ENCODE peak calls at places on chromosomes 11 and 22, in five cellular contexts. One of them, this sample, is unnamed. For H3K9me3 and H3K27me3, the result is how much of the 10 kb centered on the place peaks cover.

GRCh38 chr22:24402460-24403192 is 24.8 kb upstream of the ADORA2A start:
- DNase-seq in tibial artery: peak
- DNase-seq in sigmoid colon: peak
- DNase-seq in stomach: peak
- DNase-seq in tibial nerve: peak
- DNase-seq in this sample: peak

GRCh38 chr11:69645801-69646492 is 5.0 kb downstream of the CCND1 start:
- DNase-seq in sigmoid colon: no peak
- DNase-seq in tibial nerve: no peak
- DNase-seq in stomach: no peak
- DNase-seq in tibial artery: no peak
- DNase-seq in this sample: no peak

GRCh38 chr11:108210441-108210840 is 12.0 kb downstream of the NPAT start:
- DNase-seq in tibial artery: no peak
- DNase-seq in sigmoid colon: no peak
- DNase-seq in tibial nerve: no peak
- DNase-seq in stomach: no peak
- DNase-seq in this sample: no peak

GRCh38 chr22:37267128-37267587 is 15.2 kb upstream of the CYTH4 start:
- DNase-seq in sigmoid colon: no peak
- DNase-seq in stomach: peak
- DNase-seq in tibial artery: no peak
- DNase-seq in tibial nerve: no peak
- DNase-seq in this sample: no peak

GRCh38 chr11:104873252-104873651 is 25.0 kb downstream of the CASP12 start:
- DNase-seq in tibial nerve: no peak
- DNase-seq in sigmoid colon: no peak
- DNase-seq in stomach: no peak
- DNase-seq in tibial artery: no peak
- DNase-seq in this sample: no peak

GRCh38 chr11:119375629-119376196 is 5.8 kb downstream of the USP2 start:
- DNase-seq in tibial nerve: peak
- DNase-seq in sigmoid colon: peak
- DNase-seq in tibial artery: peak
- DNase-seq in stomach: no peak
- DNase-seq in this sample: peak

GRCh38 chr11:57668467-57668890 is 565 bp downstream of the ZDHHC5 start:
- DNase-seq in stomach: no peak
- DNase-seq in tibial nerve: no peak
- DNase-seq in tibial artery: no peak
- DNase-seq in sigmoid colon: no peak
- DNase-seq in this sample: no peak

GRCh38 chr11:63745304-63746170 is 23.0 kb downstream of the ZFTA start:
- DNase-seq in tibial artery: no peak
- DNase-seq in tibial nerve: no peak
- DNase-seq in sigmoid colon: no peak
- DNase-seq in stomach: no peak
- DNase-seq in this sample: no peak

GRCh38 chr22:21735198-21736083 is at the start of gene YPEL1:
- DNase-seq in tibial artery: peak
- DNase-seq in sigmoid colon: peak
- DNase-seq in stomach: peak
- DNase-seq in tibial nerve: peak
- DNase-seq in this sample: peak

GRCh38 chr22:45235851-45236342 is 4.8 kb downstream of the KIAA0930 start:
- DNase-seq in sigmoid colon: no peak
- DNase-seq in stomach: no peak
- DNase-seq in tibial artery: peak
- DNase-seq in tibial nerve: no peak
- DNase-seq in this sample: no peak

GRCh38 chr11:67213251-67213650 is 53.0 kb upstream of the GRK2 start:
- DNase-seq in sigmoid colon: no peak
- DNase-seq in tibial artery: no peak
- DNase-seq in tibial nerve: no peak
- DNase-seq in stomach: no peak
- DNase-seq in this sample: no peak

GRCh38 chr11:130085671-130086070 is 16.0 kb downstream of the APLP2 start:
- DNase-seq in stomach: no peak
- DNase-seq in tibial nerve: no peak
- DNase-seq in sigmoid colon: no peak
- DNase-seq in tibial artery: no peak
- DNase-seq in this sample: no peak

GRCh38 chr11:68384530-68385081 is 72.2 kb downstream of the LRP5 start:
- DNase-seq in tibial nerve: no peak
- DNase-seq in sigmoid colon: no peak
- DNase-seq in tibial artery: no peak
- DNase-seq in stomach: no peak
- DNase-seq in this sample: no peak

GRCh38 chr22:37802310-37803194 is 5.2 kb upstream of the GCAT start:
- DNase-seq in tibial artery: no peak
- DNase-seq in stomach: peak
- DNase-seq in sigmoid colon: peak
- DNase-seq in tibial nerve: peak
- DNase-seq in this sample: peak

GRCh38 chr11:47724041-47724729 is 9.0 kb upstream of the AGBL2 start:
- DNase-seq in stomach: no peak
- DNase-seq in tibial nerve: no peak
- DNase-seq in sigmoid colon: no peak
- DNase-seq in tibial artery: peak
- DNase-seq in this sample: peak

GRCh38 chr11:114563077-114563476 is 3.4 kb upstream of the NXPE1 start:
- DNase-seq in tibial nerve: no peak
- DNase-seq in sigmoid colon: no peak
- DNase-seq in tibial artery: no peak
- DNase-seq in stomach: no peak
- DNase-seq in this sample: no peak

GRCh38 chr11:44454686-44455085 is 110.8 kb upstream of the CD82 start:
- DNase-seq in tibial artery: no peak
- DNase-seq in sigmoid colon: no peak
- DNase-seq in stomach: no peak
- DNase-seq in tibial nerve: no peak
- DNase-seq in this sample: no peak

GRCh38 chr11:68020575-68020974 is 9.9 kb upstream of the NDUFS8 start:
- DNase-seq in tibial artery: no peak
- DNase-seq in tibial nerve: no peak
- DNase-seq in sigmoid colon: no peak
- DNase-seq in stomach: peak
- DNase-seq in this sample: no peak

GRCh38 chr22:37571258-37571991 is 8.5 kb downstream of the LGALS2 start:
- DNase-seq in stomach: no peak
- DNase-seq in tibial artery: no peak
- DNase-seq in tibial nerve: no peak
- DNase-seq in sigmoid colon: no peak
- DNase-seq in this sample: no peak

GRCh38 chr11:28860898-28861297 is 752.7 kb downstream of the METTL15 start:
- DNase-seq in stomach: no peak
- DNase-seq in tibial nerve: no peak
- DNase-seq in sigmoid colon: no peak
- DNase-seq in tibial artery: no peak
- DNase-seq in this sample: no peak

GRCh38 chr11:67505605-67506396 is 638 bp upstream of the PITPNM1 start:
- DNase-seq in sigmoid colon: peak
- DNase-seq in tibial artery: peak
- DNase-seq in stomach: peak
- DNase-seq in tibial nerve: peak
- DNase-seq in this sample: peak

GRCh38 chr11:17528181-17528691 is 16.0 kb downstream of the USH1C start:
- DNase-seq in tibial artery: no peak
- DNase-seq in sigmoid colon: no peak
- DNase-seq in tibial nerve: peak
- DNase-seq in stomach: peak
- DNase-seq in this sample: no peak

GRCh38 chr11:47004595-47005033 is 68.1 kb downstream of the CSTPP1 start:
- DNase-seq in stomach: peak
- DNase-seq in tibial artery: peak
- DNase-seq in sigmoid colon: peak
- DNase-seq in tibial nerve: peak
- DNase-seq in this sample: peak

GRCh38 chr22:32583921-32584335 is 109.3 kb downstream of the FBXO7 start:
- DNase-seq in tibial artery: no peak
- DNase-seq in tibial nerve: peak
- DNase-seq in stomach: no peak
- DNase-seq in sigmoid colon: peak
- DNase-seq in this sample: no peak

GRCh38 chr11:77027275-77027674 is 6.9 kb upstream of the B3GNT6 start:
- DNase-seq in tibial artery: no peak
- DNase-seq in stomach: no peak
- DNase-seq in sigmoid colon: no peak
- DNase-seq in tibial nerve: no peak
- DNase-seq in this sample: no peak

GRCh38 chr22:46547179-46547882 is 9.9 kb upstream of the CELSR1 start:
- DNase-seq in sigmoid colon: no peak
- DNase-seq in tibial artery: peak
- DNase-seq in tibial nerve: no peak
- DNase-seq in stomach: no peak
- DNase-seq in this sample: no peak

GRCh38 chr22:41204992-41205900 is at the start of gene L3MBTL2:
- DNase-seq in stomach: peak
- DNase-seq in sigmoid colon: peak
- DNase-seq in tibial artery: peak
- DNase-seq in tibial nerve: peak
- DNase-seq in this sample: peak

GRCh38 chr22:38316340-38317236 is 645 bp downstream of the CSNK1E start:
- DNase-seq in tibial nerve: peak
- DNase-seq in tibial artery: peak
- DNase-seq in sigmoid colon: peak
- DNase-seq in stomach: peak
- DNase-seq in this sample: no peak

GRCh38 chr22:38208549-38209097 is 6.8 kb downstream of the MAFF start:
- DNase-seq in stomach: no peak
- DNase-seq in tibial nerve: no peak
- DNase-seq in tibial artery: no peak
- DNase-seq in sigmoid colon: no peak
- DNase-seq in this sample: no peak

GRCh38 chr22:22110548-22111266 is 128.1 kb upstream of the TOP3B start:
- DNase-seq in tibial nerve: no peak
- DNase-seq in stomach: no peak
- DNase-seq in sigmoid colon: no peak
- DNase-seq in tibial artery: no peak
- DNase-seq in this sample: no peak

GRCh38 chr22:19795617-19796008 is 35.0 kb downstream of the TBX1 start:
- DNase-seq in tibial artery: no peak
- DNase-seq in tibial nerve: peak
- DNase-seq in stomach: no peak
- DNase-seq in sigmoid colon: no peak
- DNase-seq in this sample: no peak

GRCh38 chr22:47548953-47549740 is 786.7 kb downstream of the TBC1D22A start:
- DNase-seq in stomach: no peak
- DNase-seq in tibial nerve: no peak
- DNase-seq in sigmoid colon: no peak
- DNase-seq in tibial artery: no peak
- DNase-seq in this sample: no peak
- H3K9me3 ChIP-seq in stomach: under half
- H3K9me3 ChIP-seq in tibial nerve: under half
- H3K9me3 ChIP-seq in sigmoid colon: under half
- H3K9me3 ChIP-seq in tibial artery: under half
- H3K9me3 ChIP-seq in this sample: under half

GRCh38 chr11:6284250-6284649 is 24.6 kb downstream of the CCKBR start:
- DNase-seq in tibial nerve: no peak
- DNase-seq in stomach: no peak
- DNase-seq in tibial artery: no peak
- DNase-seq in sigmoid colon: no peak
- DNase-seq in this sample: no peak

GRCh38 chr11:6285019-6285418 is 25.4 kb downstream of the CCKBR start:
- DNase-seq in tibial nerve: no peak
- DNase-seq in stomach: no peak
- DNase-seq in sigmoid colon: no peak
- DNase-seq in tibial artery: no peak
- DNase-seq in this sample: no peak

DNA sequence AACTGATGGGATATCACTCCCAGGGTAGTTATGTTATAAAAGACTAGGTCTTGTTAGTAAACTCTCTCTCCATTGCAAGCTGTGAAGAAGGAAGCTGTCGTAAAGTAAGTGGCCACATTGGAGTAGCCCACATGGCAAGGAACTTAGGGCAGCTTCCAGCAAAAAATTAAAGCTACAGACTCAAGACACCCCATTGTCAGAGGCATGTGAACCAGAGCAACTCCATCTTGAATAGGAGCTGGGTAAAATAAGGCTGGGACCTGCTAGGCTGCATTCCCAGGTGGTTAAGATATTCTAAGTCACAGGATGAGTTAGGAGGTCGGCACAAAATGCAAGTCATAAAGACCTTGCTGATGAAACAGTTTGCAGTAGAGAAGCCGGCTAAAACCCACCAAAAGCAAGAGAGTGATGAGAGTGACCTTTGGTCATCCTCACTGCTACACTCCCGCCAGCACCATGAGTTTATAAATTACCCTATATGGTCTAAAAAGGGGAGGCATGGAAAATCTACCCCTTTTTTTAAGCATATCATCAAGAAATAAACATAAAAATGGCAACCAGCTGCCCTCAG is 23.9 kb downstream of the CCKBR start:
- DNase-seq in stomach: no peak
- DNase-seq in tibial nerve: no peak
- DNase-seq in sigmoid colon: no peak
- DNase-seq in tibial artery: no peak
- DNase-seq in this sample: no peak
- H3K27me3 ChIP-seq in stomach: under half
- H3K27me3 ChIP-seq in tibial nerve: under half
- H3K27me3 ChIP-seq in sigmoid colon: under half
- H3K27me3 ChIP-seq in tibial artery: under half
- H3K27me3 ChIP-seq in this sample: under half

DNA sequence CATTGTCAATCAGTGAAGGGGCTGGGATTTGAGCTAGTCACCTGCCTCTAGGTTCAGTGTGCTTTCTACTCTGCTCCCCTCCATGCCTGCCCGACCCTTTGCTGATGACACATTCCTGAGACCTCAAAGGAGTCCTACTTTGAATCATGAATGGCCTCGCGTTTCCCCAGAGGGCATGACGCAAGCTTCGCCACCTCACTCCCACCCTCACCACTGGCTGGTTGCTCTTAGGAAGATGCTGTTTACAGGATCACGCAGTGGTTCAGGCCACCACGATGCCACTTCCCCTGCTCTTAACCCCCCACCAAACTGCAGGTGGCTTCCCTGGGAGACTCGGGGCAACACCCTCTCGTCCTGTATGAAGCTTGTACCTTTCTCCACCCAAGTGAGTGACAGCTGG is 62.9 kb upstream of the B3GAT1 start:
- DNase-seq in tibial artery: no peak
- DNase-seq in stomach: no peak
- DNase-seq in tibial nerve: no peak
- DNase-seq in sigmoid colon: no peak
- DNase-seq in this sample: no peak
- H3K9me3 ChIP-seq in tibial artery: under half
- H3K9me3 ChIP-seq in stomach: under half
- H3K9me3 ChIP-seq in tibial nerve: under half
- H3K9me3 ChIP-seq in sigmoid colon: under half
- H3K9me3 ChIP-seq in this sample: under half

DNA sequence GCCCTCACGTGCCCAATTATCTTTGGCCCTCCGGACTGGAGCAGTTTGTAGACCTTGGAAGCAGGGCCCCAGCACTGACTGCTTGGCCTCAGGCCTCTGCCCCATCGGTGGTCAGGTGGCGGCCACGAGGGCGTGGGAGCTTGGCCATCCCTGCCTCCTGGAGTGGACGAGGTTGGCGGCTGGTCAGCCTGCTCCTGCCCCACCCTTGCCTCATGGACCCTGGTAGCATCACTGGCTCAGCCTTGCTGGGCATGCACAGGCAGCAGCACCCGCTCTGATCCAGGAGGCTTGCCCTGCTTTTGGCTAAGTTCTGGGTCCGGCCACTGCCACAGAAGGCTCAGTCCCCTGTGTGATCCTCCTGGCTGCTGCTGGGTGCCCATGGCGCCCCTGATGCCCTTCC is 4.1 kb downstream of the KRTAP5-3 start:
- DNase-seq in stomach: no peak
- DNase-seq in tibial nerve: no peak
- DNase-seq in tibial artery: no peak
- DNase-seq in sigmoid colon: peak
- DNase-seq in this sample: no peak
- H3K27me3 ChIP-seq in stomach: under half
- H3K27me3 ChIP-seq in tibial nerve: under half
- H3K27me3 ChIP-seq in tibial artery: under half
- H3K27me3 ChIP-seq in sigmoid colon: under half
- H3K27me3 ChIP-seq in this sample: under half